ENCODE peak calls at places on chromosomes 3 and 15, in four cellular contexts. N is GM06990, H is WTC11, V is HFFc6. M is an unnamed sample.

GRCh38 chr15:82810061-82810862 is 834 bp downstream of the WHAMM start:
- DNase-seq in N (peak; percentile 68), H (peak; percentile 67), V (peak; percentile 29), M (peak; percentile 55)

GRCh38 chr3:188217681-188218080 is 63.7 kb downstream of the LPP start:
- DNase-seq in N (no peak), H (no peak), V (no peak), M (no peak)

GRCh38 chr3:193620650-193621049 is 27.6 kb downstream of the OPA1 start:
- DNase-seq in N (peak; percentile 22), H (no peak), V (no peak), M (peak; percentile 17)

GRCh38 chr15:33021806-33022389 is 172.6 kb downstream of the FMN1 start:
- DNase-seq in N (no peak), H (no peak), V (peak; percentile 61), M (peak; percentile 76)

GRCh38 chr3:30578479-30578878 is 27.9 kb upstream of the TGFBR2 start:
- DNase-seq in N (no peak), H (no peak), V (peak; percentile 91), M (peak; percentile 89)

GRCh38 chr3:146626384-146627122 is 21.4 kb upstream of the PLSCR5 start:
- DNase-seq in N (no peak), H (no peak), V (no peak), M (no peak)

GRCh38 chr3:133426721-133427120 is 26.9 kb downstream of the BFSP2 start:
- DNase-seq in N (no peak), H (no peak), V (peak; percentile 59), M (no peak)

GRCh38 chr3:189519458-189519857 is 111.7 kb upstream of the TP63 start:
- DNase-seq in N (no peak), H (no peak), V (no peak), M (no peak)

GRCh38 chr3:138227650-138228049 is 40.5 kb downstream of the ARMC8 start:
- DNase-seq in N (no peak), H (no peak), V (peak; percentile 35), M (no peak)

GRCh38 chr3:44318929-44319328 is 19.6 kb upstream of the TCAIM start:
- DNase-seq in N (no peak), H (peak; percentile 57), V (no peak), M (no peak)

GRCh38 chr3:58621086-58621830 is 44.1 kb upstream of the FAM107A start:
- DNase-seq in N (no peak), H (no peak), V (no peak), M (no peak)

GRCh38 chr3:8987673-8988655 is 24.7 kb upstream of the RAD18 start:
- DNase-seq in N (no peak), H (peak; percentile 85), V (peak; percentile 48), M (peak; percentile 61)

GRCh38 chr3:129399145-129399894 is 29.1 kb downstream of the EFCAB12 start:
- DNase-seq in N (peak; percentile 78), H (peak; percentile 73), V (peak; percentile 92), M (peak; percentile 97)

GRCh38 chr15:66757521-66757920 is 55.5 kb downstream of the SMAD6 start:
- DNase-seq in N (no peak), H (no peak), V (no peak), M (no peak)

GRCh38 chr3:59816312-59816711 is 766.5 kb upstream of the CFAP20DC start:
- DNase-seq in N (no peak), H (no peak), V (no peak), M (no peak)

GRCh38 chr3:59809750-59810444 is 760.1 kb upstream of the CFAP20DC start:
- DNase-seq in N (peak; percentile 10), H (no peak), V (no peak), M (peak; percentile 33)

GRCh38 chr3:59809016-59809415 is 759.2 kb upstream of the CFAP20DC start:
- DNase-seq in N (no peak), H (no peak), V (peak; percentile 1), M (peak; percentile 19)

GRCh38 chr3:59812188-59812587 is 762.4 kb upstream of the CFAP20DC start:
- DNase-seq in N (no peak), H (no peak), V (no peak), M (no peak)

GRCh38 chr3:59812778-59813558 is 763.1 kb upstream of the CFAP20DC start:
- DNase-seq in N (no peak), H (no peak), V (no peak), M (no peak)
- TF ChIP-seq CTCF in N (no peak), H (no peak), V (peak; percentile 25), M (no peak)

DNA sequence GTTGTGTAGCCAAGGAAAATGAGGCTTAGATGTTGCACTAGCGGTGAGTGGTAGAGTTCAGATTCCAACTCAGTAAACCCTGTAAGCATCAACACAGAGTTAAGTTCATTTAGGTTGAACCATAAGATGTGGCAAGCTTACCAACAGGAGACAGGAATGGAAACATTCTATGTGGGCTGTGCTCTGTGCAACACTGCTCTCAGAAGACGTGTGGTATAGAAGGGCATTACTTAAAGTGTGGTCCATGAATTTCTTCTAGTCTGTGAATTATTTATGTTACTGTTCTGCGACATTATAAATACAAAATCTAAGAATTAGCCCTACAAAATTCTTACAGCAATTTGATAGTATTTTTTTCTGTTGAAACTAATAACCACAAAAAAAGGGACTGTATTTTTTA is 213.3 kb downstream of the GRM7 start:
- DNase-seq in N (no peak), H (no peak), V (no peak), M (no peak)
- TF ChIP-seq CTCF in N (no peak), H (no peak), V (no peak), M (no peak)

DNA sequence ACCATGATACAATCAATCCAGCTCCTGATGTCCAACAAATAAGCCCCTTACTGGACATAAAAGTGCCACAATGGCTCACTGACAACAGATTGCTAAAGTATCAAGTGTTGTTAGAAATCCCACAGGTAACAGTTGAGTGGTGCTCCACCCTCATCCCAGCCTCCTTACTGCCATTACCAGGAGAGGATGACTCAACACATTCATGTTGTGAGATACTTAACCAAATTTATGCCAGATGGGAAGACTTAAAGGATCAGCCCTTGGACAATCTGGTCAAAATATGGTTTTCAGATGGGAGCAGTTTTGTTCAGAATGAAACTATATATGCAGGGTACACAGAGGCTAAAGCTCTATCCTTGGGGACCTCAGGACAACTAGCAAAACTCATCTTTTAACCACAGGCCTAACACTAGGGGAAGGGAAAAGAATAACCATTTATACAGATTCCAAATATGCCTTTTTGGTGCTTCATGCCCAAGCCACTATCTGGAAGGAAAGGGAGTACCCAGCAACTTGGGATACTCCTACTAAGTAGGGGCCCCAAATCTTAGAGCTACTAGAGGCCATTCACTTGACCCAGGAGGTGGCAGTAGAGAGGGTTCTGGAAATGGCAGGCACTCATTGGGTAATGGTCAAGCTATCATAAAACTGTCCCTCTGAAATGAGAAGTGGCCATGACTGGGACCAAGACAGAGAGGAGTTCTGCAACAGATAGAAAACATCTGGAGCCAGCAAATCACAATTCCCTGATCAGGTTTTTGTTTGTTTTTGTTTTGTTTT is 6.9 kb upstream of the ZNF662 start:
- DNase-seq in N (no peak), H (no peak), V (no peak), M (no peak)
- TF ChIP-seq CTCF in N (peak; percentile 13), H (no peak), V (peak; percentile 17), M (no peak)

GRCh38 chr3:165529451-165529850 is 307.8 kb downstream of the BCHE start:
- DNase-seq in N (no peak), H (no peak), V (no peak), M (no peak)
- TF ChIP-seq CTCF in N (no peak), H (no peak), V (no peak), M (no peak)

GRCh38 chr15:92244703-92245102 is 149.0 kb upstream of the ST8SIA2 start:
- DNase-seq in N (no peak), H (no peak), V (no peak), M (no peak)
- TF ChIP-seq CTCF in N (peak; percentile 16), H (no peak), V (no peak), M (no peak)

GRCh38 chr15:64656508-64656907 is 118.9 kb downstream of the RBPMS2 start:
- DNase-seq in N (no peak), H (no peak), V (no peak), M (no peak)

GRCh38 chr15:64651573-64652260 is 123.7 kb downstream of the RBPMS2 start:
- DNase-seq in N (peak; percentile 48), H (no peak), V (peak; percentile 4), M (peak; percentile 7)

DNA sequence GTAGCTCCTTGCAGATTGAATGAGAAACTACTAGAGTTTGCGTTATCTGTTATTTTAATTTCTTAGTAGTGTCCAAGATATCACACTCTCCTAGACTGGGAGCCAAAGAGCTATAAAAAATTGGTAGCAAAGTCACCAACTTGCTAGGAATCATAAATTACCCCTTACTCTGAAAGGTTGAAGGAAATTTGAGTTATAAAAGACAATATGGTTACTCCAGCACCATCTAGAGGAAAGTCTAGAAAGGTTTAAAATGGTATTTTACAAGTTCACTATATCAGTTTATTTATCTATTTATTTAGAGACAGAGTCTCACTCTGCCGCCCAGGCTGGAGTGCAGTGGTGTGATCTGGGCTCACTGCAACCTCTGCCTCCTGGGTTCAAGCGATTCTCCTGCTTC is 121.6 kb downstream of the RBPMS2 start:
- DNase-seq in N (no peak), H (no peak), V (no peak), M (peak; percentile 11)
- TF ChIP-seq CTCF in N (peak; percentile 17), H (no peak), V (peak; percentile 66), M (peak; percentile 45)

GRCh38 chr3:160577551-160578195 is 12.3 kb upstream of the KPNA4 start:
- DNase-seq in N (no peak), H (no peak), V (peak; percentile 15), M (peak; percentile 63)
- TF ChIP-seq CTCF in N (no peak), H (no peak), V (peak; percentile 39), M (no peak)

GRCh38 chr3:157447026-157447694 is 10.5 kb downstream of the PTX3 start:
- DNase-seq in N (no peak), H (no peak), V (peak; percentile 60), M (peak; percentile 53)
- TF ChIP-seq CTCF in N (peak; percentile 39), H (no peak), V (peak; percentile 82), M (peak; percentile 65)

DNA sequence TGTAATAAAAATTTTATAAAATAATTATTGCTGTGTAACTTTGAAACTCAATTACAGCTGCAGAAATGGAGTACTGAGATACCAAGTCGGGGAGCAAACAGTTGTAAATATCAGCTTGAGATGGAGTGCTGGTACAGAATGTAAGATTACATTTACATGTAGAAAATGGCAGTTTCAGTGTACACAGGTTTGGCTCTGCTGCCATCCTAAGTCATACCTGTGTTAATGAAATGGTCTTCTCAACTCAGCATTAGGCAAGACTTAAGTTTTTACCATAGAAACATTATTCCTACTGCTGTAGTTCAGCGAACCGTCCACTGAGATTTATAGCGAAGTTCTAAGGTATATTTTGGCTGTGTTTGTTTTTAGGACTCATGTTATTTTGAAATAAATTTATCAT is 110.1 kb upstream of the TBL1XR1 start:
- DNase-seq in N (no peak), H (no peak), V (no peak), M (no peak)
- TF ChIP-seq CTCF in N (no peak), H (no peak), V (no peak), M (no peak)

M was measured in MCF 10A.